ENCODE peak calls at places on chromosomes 3 and 15, in nine cellular contexts. D, J, L, F, I, U, A, T and E are unnamed samples. For H3K4me1, the result is how much of the 10 kb centered on the place peaks cover.

GRCh38 chr15:90560229-90560771 is 30.6 kb downstream of the CRTC3 start:
- DNase-seq in U (no peak), A (peak), D (no peak), J (no peak), T (no peak), I (peak), F (no peak), L (peak), E (no peak)

GRCh38 chr3:123759311-123759710 is 124.8 kb downstream of the MYLK start:
- DNase-seq in D (no peak), A (no peak), T (no peak), I (no peak), J (no peak), F (no peak), U (no peak), L (no peak), E (no peak)

GRCh38 chr3:8643693-8644365 is 769 bp downstream of the SSUH2 start:
- DNase-seq in L (no peak), A (no peak), D (no peak), J (no peak), I (no peak), T (no peak), F (no peak), U (no peak), E (no peak)

GRCh38 chr3:194271459-194272035 is 79.6 kb downstream of the CPN2 start:
- DNase-seq in F (no peak), A (no peak), T (peak), U (no peak), L (no peak), I (no peak), J (no peak), D (no peak), E (no peak)

GRCh38 chr15:75782926-75783325 is 60.3 kb upstream of the UBE2Q2 start:
- DNase-seq in T (no peak), U (no peak), J (no peak), L (no peak), I (no peak), F (no peak), A (no peak), D (peak), E (no peak)

GRCh38 chr3:195811756-195812155 is at the start of gene MUC4:
- DNase-seq in T (no peak), I (peak), J (no peak), A (no peak), D (peak), F (no peak), U (no peak), L (no peak), E (no peak)

GRCh38 chr15:101019351-101019750 is 100.2 kb downstream of the LRRK1 start:
- DNase-seq in J (no peak), A (no peak), D (no peak), L (peak), U (no peak), F (no peak), T (no peak), I (peak), E (no peak)

GRCh38 chr15:100241572-100242479 is 99.9 kb downstream of the ADAMTS17 start:
- DNase-seq in I (no peak), U (no peak), L (no peak), A (peak), J (no peak), F (no peak), T (no peak), D (no peak), E (peak)

GRCh38 chr3:49803464-49804140 is 541 bp downstream of the INKA1 start:
- DNase-seq in U (peak), J (peak), T (no peak), I (peak), L (no peak), A (no peak), D (peak), F (no peak), E (no peak)

GRCh38 chr15:88255496-88256171 is 905 bp downstream of the NTRK3 start:
- DNase-seq in A (no peak), U (no peak), L (no peak), I (no peak), F (no peak), D (no peak), T (peak), J (no peak), E (no peak)

GRCh38 chr3:117477214-117477755 is 767.7 kb downstream of the TUSC7 start:
- DNase-seq in I (no peak), D (no peak), T (no peak), F (no peak), A (no peak), J (no peak), U (no peak), L (no peak), E (no peak)

GRCh38 chr15:28128036-28128435 is 28.9 kb upstream of the OCA2 start:
- DNase-seq in U (peak), D (no peak), L (no peak), I (no peak), F (peak), T (peak), J (no peak), A (no peak), E (no peak)

GRCh38 chr15:62625421-62626033 is 417.0 kb upstream of the TPM1 start:
- DNase-seq in A (no peak), J (no peak), F (no peak), I (no peak), L (no peak), T (no peak), D (no peak), U (no peak), E (no peak)

DNA sequence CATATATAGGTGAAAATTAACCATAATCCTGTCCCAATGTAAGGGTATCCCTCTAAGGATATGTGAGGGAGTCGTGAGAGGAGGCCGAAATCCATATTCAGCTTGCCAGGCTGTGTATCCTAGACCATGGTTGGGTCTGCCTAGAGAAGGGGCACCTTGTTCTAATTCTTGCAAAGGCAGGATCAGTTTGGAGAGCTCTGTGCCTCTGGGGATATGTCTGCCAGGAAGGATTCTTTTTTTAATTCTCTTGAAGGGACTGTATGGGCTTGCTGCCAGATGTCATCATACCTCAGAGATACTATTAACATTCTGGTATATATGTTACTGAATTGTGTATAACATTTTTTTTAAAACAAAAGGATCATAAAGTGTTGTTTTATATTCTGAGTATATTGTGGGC is 2.4 kb downstream of the ATP1B3 start:
- DNase-seq in I (no peak), F (no peak), U (no peak), L (no peak), J (no peak), D (peak), T (no peak), A (no peak), E (no peak)
- H3K4me1 ChIP-seq in I (under half), F (under half), U (under half), L (under half), J (under half), D (under half), T (under half), A (under half), E (under half)

DNA sequence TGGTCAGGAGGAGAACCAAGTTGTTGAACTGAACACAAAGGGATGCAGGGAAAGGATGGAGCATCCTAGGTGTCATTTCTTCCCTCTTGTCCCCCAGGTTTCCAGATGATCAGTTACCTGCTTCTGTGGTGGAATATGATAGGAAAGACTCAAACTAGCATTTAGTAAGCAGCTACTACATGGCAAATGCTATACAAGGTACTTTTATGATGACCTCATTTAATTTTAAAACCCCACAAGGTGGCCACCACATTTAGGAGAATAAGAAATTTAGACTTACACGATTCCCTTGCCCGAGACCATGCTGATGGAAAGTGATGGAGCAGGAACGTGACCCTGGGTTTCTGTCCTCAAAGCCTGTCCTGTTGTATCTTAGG is 40.9 kb downstream of the CCR4 start:
- DNase-seq in U (no peak), I (no peak), J (no peak), F (no peak), D (no peak), T (no peak), L (no peak), A (no peak), E (no peak)
- H3K4me1 ChIP-seq in U (under half), I (under half), J (under half), F (under half), D (under half), T (under half), L (under half), A (under half), E (under half)

DNA sequence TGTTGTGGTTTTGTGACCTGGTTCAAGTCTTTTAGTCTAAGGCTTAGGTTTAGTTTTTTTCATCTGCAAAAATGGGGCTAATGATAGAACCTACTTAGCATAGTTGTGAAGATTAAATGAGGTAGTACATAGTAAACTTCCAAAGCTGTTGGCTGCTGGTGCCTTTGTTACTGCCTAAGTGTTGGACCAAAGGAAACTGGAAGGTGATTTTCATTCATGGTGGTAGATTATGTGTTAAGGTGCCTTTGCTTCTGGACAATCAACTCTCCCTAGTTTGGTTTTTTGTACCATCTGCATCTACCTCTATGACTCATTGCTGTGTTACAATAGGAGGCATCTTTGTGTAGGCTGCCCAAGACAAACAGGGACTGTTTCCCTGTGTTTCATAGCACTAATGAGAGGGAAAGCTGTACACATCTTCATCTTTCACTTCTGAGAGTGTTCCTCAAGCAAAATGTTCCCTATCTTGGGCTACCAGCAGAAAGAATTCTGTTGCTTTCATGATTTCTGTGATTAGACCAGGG is 3.2 kb downstream of the MAP2K1 start:
- DNase-seq in I (no peak), D (no peak), A (no peak), F (no peak), U (no peak), T (no peak), L (no peak), J (no peak), E (peak)
- H3K4me1 ChIP-seq in I (under half), D (under half), A (under half), F (under half), U (under half), T (under half), L (under half), J (half or more), E (under half)

GRCh38 chr3:177674186-177674585 is 476.9 kb upstream of the TBL1XR1 start:
- DNase-seq in L (no peak), A (no peak), I (no peak), D (no peak), T (no peak), F (no peak), U (no peak), J (no peak), E (no peak)
- H3K4me1 ChIP-seq in L (under half), A (under half), I (under half), D (under half), T (under half), F (under half), U (under half), J (under half), E (under half)